ENCODE peak calls at places on chromosome 20, in eight cellular contexts. One of them, this sample, is unnamed.

GRCh38 chr20:50460608-50461268 is 49.4 kb upstream of the PTPN1 start:
- DNase-seq in heart left ventricle: peak
- DNase-seq in H54: peak
- DNase-seq in upper lobe of left lung: peak
- DNase-seq in A549: peak
- DNase-seq in uterus: peak
- DNase-seq in HCT116: peak
- DNase-seq in IMR-90: peak
- DNase-seq in this sample: peak

GRCh38 chr20:59356662-59357061 is 56.3 kb downstream of the EDN3 start:
- DNase-seq in heart left ventricle: no peak
- DNase-seq in H54: no peak
- DNase-seq in upper lobe of left lung: no peak
- DNase-seq in A549: no peak
- DNase-seq in uterus: no peak
- DNase-seq in HCT116: no peak
- DNase-seq in IMR-90: no peak
- DNase-seq in this sample: no peak

GRCh38 chr20:7272512-7272911 is 505.0 kb downstream of the BMP2 start:
- DNase-seq in heart left ventricle: no peak
- DNase-seq in H54: no peak
- DNase-seq in upper lobe of left lung: no peak
- DNase-seq in A549: no peak
- DNase-seq in uterus: no peak
- DNase-seq in HCT116: no peak
- DNase-seq in IMR-90: no peak
- DNase-seq in this sample: peak

GRCh38 chr20:15071010-15071808 is 733.8 kb upstream of the FLRT3 start:
- DNase-seq in heart left ventricle: no peak
- DNase-seq in H54: no peak
- DNase-seq in upper lobe of left lung: no peak
- DNase-seq in A549: no peak
- DNase-seq in uterus: no peak
- DNase-seq in HCT116: no peak
- DNase-seq in IMR-90: no peak
- DNase-seq in this sample: no peak

GRCh38 chr20:18103497-18103896 is 34.2 kb upstream of the KAT14 start:
- DNase-seq in heart left ventricle: no peak
- DNase-seq in H54: no peak
- DNase-seq in upper lobe of left lung: no peak
- DNase-seq in A549: no peak
- DNase-seq in uterus: no peak
- DNase-seq in HCT116: no peak
- DNase-seq in IMR-90: no peak
- DNase-seq in this sample: no peak

GRCh38 chr20:53891306-53891894 is 179.0 kb downstream of the BCAS1 start:
- DNase-seq in heart left ventricle: no peak
- DNase-seq in H54: no peak
- DNase-seq in upper lobe of left lung: no peak
- DNase-seq in A549: no peak
- DNase-seq in uterus: no peak
- DNase-seq in HCT116: no peak
- DNase-seq in IMR-90: peak
- DNase-seq in this sample: no peak

GRCh38 chr20:50587291-50587961 is 77.2 kb downstream of the PTPN1 start:
- DNase-seq in heart left ventricle: no peak
- DNase-seq in H54: no peak
- DNase-seq in upper lobe of left lung: no peak
- DNase-seq in A549: no peak
- DNase-seq in uterus: no peak
- DNase-seq in HCT116: no peak
- DNase-seq in IMR-90: no peak
- DNase-seq in this sample: no peak

GRCh38 chr20:62014889-62015375 is 50.7 kb downstream of the TAF4 start:
- DNase-seq in heart left ventricle: no peak
- DNase-seq in H54: no peak
- DNase-seq in upper lobe of left lung: peak
- DNase-seq in A549: no peak
- DNase-seq in uterus: no peak
- DNase-seq in HCT116: no peak
- DNase-seq in IMR-90: no peak
- DNase-seq in this sample: no peak

GRCh38 chr20:52461602-52462001 is 270.0 kb upstream of the ZFP64 start:
- DNase-seq in heart left ventricle: no peak
- DNase-seq in H54: no peak
- DNase-seq in upper lobe of left lung: no peak
- DNase-seq in A549: no peak
- DNase-seq in uterus: no peak
- DNase-seq in HCT116: no peak
- DNase-seq in IMR-90: no peak
- DNase-seq in this sample: no peak

GRCh38 chr20:49405062-49405683 is 77.3 kb downstream of the KCNB1 start:
- DNase-seq in heart left ventricle: no peak
- DNase-seq in H54: no peak
- DNase-seq in upper lobe of left lung: no peak
- DNase-seq in A549: no peak
- DNase-seq in uterus: no peak
- DNase-seq in HCT116: no peak
- DNase-seq in IMR-90: no peak
- DNase-seq in this sample: no peak

GRCh38 chr20:61573415-61574305 is 321.6 kb downstream of the CDH4 start:
- DNase-seq in heart left ventricle: no peak
- DNase-seq in H54: no peak
- DNase-seq in upper lobe of left lung: no peak
- DNase-seq in A549: no peak
- DNase-seq in uterus: no peak
- DNase-seq in HCT116: no peak
- DNase-seq in IMR-90: no peak
- DNase-seq in this sample: no peak

GRCh38 chr20:59017493-59018231 is 1.6 kb upstream of the TUBB1 start:
- DNase-seq in heart left ventricle: no peak
- DNase-seq in H54: no peak
- DNase-seq in upper lobe of left lung: peak
- DNase-seq in A549: no peak
- DNase-seq in uterus: no peak
- DNase-seq in HCT116: no peak
- DNase-seq in IMR-90: no peak
- DNase-seq in this sample: no peak

GRCh38 chr20:574297-574942 is 30.8 kb upstream of the CSNK2A1 start:
- DNase-seq in heart left ventricle: peak
- DNase-seq in H54: no peak
- DNase-seq in upper lobe of left lung: no peak
- DNase-seq in A549: no peak
- DNase-seq in uterus: no peak
- DNase-seq in HCT116: no peak
- DNase-seq in IMR-90: no peak
- DNase-seq in this sample: no peak

GRCh38 chr20:8132632-8133587 is 844 bp downstream of the PLCB1 start:
- DNase-seq in heart left ventricle: peak
- DNase-seq in H54: no peak
- DNase-seq in upper lobe of left lung: no peak
- DNase-seq in A549: peak
- DNase-seq in uterus: peak
- DNase-seq in HCT116: no peak
- DNase-seq in IMR-90: no peak
- DNase-seq in this sample: no peak

GRCh38 chr20:50658804-50659380 is 32.5 kb downstream of the RIPOR3 start:
- DNase-seq in heart left ventricle: peak
- DNase-seq in H54: no peak
- DNase-seq in upper lobe of left lung: no peak
- DNase-seq in A549: no peak
- DNase-seq in uterus: no peak
- DNase-seq in HCT116: no peak
- DNase-seq in IMR-90: no peak
- DNase-seq in this sample: no peak

GRCh38 chr20:56783826-56784225 is 154.7 kb downstream of the TFAP2C start:
- DNase-seq in heart left ventricle: no peak
- DNase-seq in H54: no peak
- DNase-seq in upper lobe of left lung: no peak
- DNase-seq in A549: peak
- DNase-seq in uterus: no peak
- DNase-seq in HCT116: no peak
- DNase-seq in IMR-90: no peak
- DNase-seq in this sample: no peak

GRCh38 chr20:49207071-49207470 is 12.1 kb upstream of the DDX27 start:
- DNase-seq in heart left ventricle: no peak
- DNase-seq in H54: no peak
- DNase-seq in upper lobe of left lung: no peak
- DNase-seq in A549: peak
- DNase-seq in uterus: no peak
- DNase-seq in HCT116: no peak
- DNase-seq in IMR-90: no peak
- DNase-seq in this sample: peak

GRCh38 chr20:41454250-41454649 is 87.6 kb upstream of the EMILIN3 start:
- DNase-seq in heart left ventricle: no peak
- DNase-seq in H54: no peak
- DNase-seq in upper lobe of left lung: no peak
- DNase-seq in A549: no peak
- DNase-seq in uterus: no peak
- DNase-seq in HCT116: no peak
- DNase-seq in IMR-90: no peak
- DNase-seq in this sample: no peak

GRCh38 chr20:2459981-2460751 is 10.4 kb downstream of the SNRPB start:
- DNase-seq in heart left ventricle: no peak
- DNase-seq in H54: no peak
- DNase-seq in upper lobe of left lung: no peak
- DNase-seq in A549: no peak
- DNase-seq in uterus: no peak
- DNase-seq in HCT116: no peak
- DNase-seq in IMR-90: no peak
- DNase-seq in this sample: no peak
- TF ChIP-seq POLR2A in heart left ventricle: no peak
- TF ChIP-seq POLR2A in H54: no peak
- TF ChIP-seq POLR2A in upper lobe of left lung: no peak
- TF ChIP-seq POLR2A in A549: no peak
- TF ChIP-seq POLR2A in uterus: no peak
- TF ChIP-seq POLR2A in HCT116: no peak
- TF ChIP-seq POLR2A in IMR-90: no peak
- TF ChIP-seq POLR2A in this sample: no peak

DNA sequence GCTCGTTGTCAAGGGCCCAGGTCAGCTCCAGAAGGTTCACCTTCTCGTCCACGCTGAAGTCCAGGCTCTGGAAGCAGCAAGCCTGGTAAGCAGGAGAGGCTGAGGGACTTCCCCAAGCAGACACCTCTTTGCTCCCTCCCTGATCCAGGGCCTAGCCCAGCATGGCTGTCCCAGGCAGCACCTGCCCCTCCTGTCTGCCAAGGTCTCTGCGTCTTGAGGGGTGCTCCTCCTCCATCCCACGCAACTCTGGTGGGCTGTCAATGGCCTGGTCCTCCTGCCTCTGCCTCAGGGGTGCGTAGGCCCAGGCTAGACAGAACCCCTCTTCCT is 87.1 kb downstream of the NINL start:
- DNase-seq in heart left ventricle: no peak
- DNase-seq in H54: no peak
- DNase-seq in upper lobe of left lung: no peak
- DNase-seq in A549: no peak
- DNase-seq in uterus: no peak
- DNase-seq in HCT116: no peak
- DNase-seq in IMR-90: no peak
- DNase-seq in this sample: no peak
- TF ChIP-seq POLR2A in heart left ventricle: no peak
- TF ChIP-seq POLR2A in H54: no peak
- TF ChIP-seq POLR2A in upper lobe of left lung: no peak
- TF ChIP-seq POLR2A in A549: no peak
- TF ChIP-seq POLR2A in uterus: no peak
- TF ChIP-seq POLR2A in HCT116: no peak
- TF ChIP-seq POLR2A in IMR-90: no peak
- TF ChIP-seq POLR2A in this sample: no peak

DNA sequence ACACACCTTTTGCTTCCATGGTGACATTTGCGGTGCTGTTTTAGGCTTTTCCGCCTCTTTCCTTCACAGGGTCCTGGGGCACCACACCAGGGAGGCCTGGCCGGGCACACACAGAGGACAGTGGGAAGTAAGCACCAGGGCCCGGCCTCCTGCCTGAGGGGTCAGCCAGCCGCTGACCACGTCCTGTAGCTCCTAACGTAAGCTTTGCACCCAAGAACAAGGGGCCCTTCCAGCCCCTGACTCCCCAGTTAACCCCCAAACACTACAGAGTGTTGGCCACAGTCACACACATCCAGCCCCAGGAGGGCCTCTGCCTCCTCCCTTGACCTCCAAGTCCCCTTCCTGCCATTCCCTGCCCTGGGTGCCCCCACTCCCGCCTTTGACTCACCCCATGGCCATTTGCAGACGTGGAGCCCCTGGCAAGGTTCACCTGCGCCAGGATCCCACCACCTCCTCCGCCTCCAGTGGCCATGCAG is 54.7 kb downstream of the YTHDF1 start:
- DNase-seq in heart left ventricle: no peak
- DNase-seq in H54: no peak
- DNase-seq in upper lobe of left lung: peak
- DNase-seq in A549: no peak
- DNase-seq in uterus: no peak
- DNase-seq in HCT116: no peak
- DNase-seq in IMR-90: no peak
- DNase-seq in this sample: no peak
- TF ChIP-seq POLR2A in heart left ventricle: no peak
- TF ChIP-seq POLR2A in H54: no peak
- TF ChIP-seq POLR2A in upper lobe of left lung: no peak
- TF ChIP-seq POLR2A in A549: no peak
- TF ChIP-seq POLR2A in uterus: no peak
- TF ChIP-seq POLR2A in HCT116: no peak
- TF ChIP-seq POLR2A in IMR-90: no peak
- TF ChIP-seq POLR2A in this sample: no peak

GRCh38 chr20:32539817-32540675 is 45.1 kb downstream of the NOL4L start:
- DNase-seq in heart left ventricle: no peak
- DNase-seq in H54: no peak
- DNase-seq in upper lobe of left lung: no peak
- DNase-seq in A549: no peak
- DNase-seq in uterus: no peak
- DNase-seq in HCT116: no peak
- DNase-seq in IMR-90: no peak
- DNase-seq in this sample: peak
- TF ChIP-seq POLR2A in heart left ventricle: no peak
- TF ChIP-seq POLR2A in H54: no peak
- TF ChIP-seq POLR2A in upper lobe of left lung: no peak
- TF ChIP-seq POLR2A in A549: no peak
- TF ChIP-seq POLR2A in uterus: no peak
- TF ChIP-seq POLR2A in HCT116: no peak
- TF ChIP-seq POLR2A in IMR-90: no peak
- TF ChIP-seq POLR2A in this sample: peak

GRCh38 chr20:34704177-34705007 is at the start of gene TP53INP2:
- DNase-seq in heart left ventricle: peak
- DNase-seq in H54: peak
- DNase-seq in upper lobe of left lung: peak
- DNase-seq in A549: peak
- DNase-seq in uterus: peak
- DNase-seq in HCT116: peak
- DNase-seq in IMR-90: peak
- DNase-seq in this sample: peak
- TF ChIP-seq POLR2A in heart left ventricle: peak
- TF ChIP-seq POLR2A in H54: peak
- TF ChIP-seq POLR2A in upper lobe of left lung: peak
- TF ChIP-seq POLR2A in A549: no peak
- TF ChIP-seq POLR2A in uterus: peak
- TF ChIP-seq POLR2A in HCT116: peak
- TF ChIP-seq POLR2A in IMR-90: peak
- TF ChIP-seq POLR2A in this sample: peak

GRCh38 chr20:43514062-43514971 is 6.8 kb downstream of the L3MBTL1 start:
- DNase-seq in heart left ventricle: peak
- DNase-seq in H54: peak
- DNase-seq in upper lobe of left lung: peak
- DNase-seq in A549: no peak
- DNase-seq in uterus: peak
- DNase-seq in HCT116: peak
- DNase-seq in IMR-90: peak
- DNase-seq in this sample: peak
- TF ChIP-seq POLR2A in heart left ventricle: no peak
- TF ChIP-seq POLR2A in H54: peak
- TF ChIP-seq POLR2A in upper lobe of left lung: no peak
- TF ChIP-seq POLR2A in A549: no peak
- TF ChIP-seq POLR2A in uterus: no peak
- TF ChIP-seq POLR2A in HCT116: no peak
- TF ChIP-seq POLR2A in IMR-90: no peak
- TF ChIP-seq POLR2A in this sample: peak